ENCODE peak calls at places on chromosomes 6 and 20, in nine cellular contexts. M, R, E, J, X, W, K, P and Y are unnamed samples.

GRCh38 chr20:57648878-57649616 is 28.8 kb upstream of the ZBP1 start:
- DNase-seq in R (no peak), E (peak), X (no peak), P (no peak), M (no peak), K (no peak), J (no peak), W (no peak), Y (no peak)

GRCh38 chr6:37454420-37455125 is 21.6 kb downstream of the CMTR1 start:
- DNase-seq in W (no peak), M (no peak), R (no peak), X (no peak), P (no peak), K (no peak), E (no peak), J (no peak), Y (no peak)

GRCh38 chr6:166612471-166612881 is 14.6 kb downstream of the RPS6KA2 start:
- DNase-seq in R (no peak), E (peak), K (no peak), P (no peak), M (no peak), J (no peak), X (no peak), W (no peak), Y (no peak)

GRCh38 chr6:56756219-56756789 is 113.6 kb upstream of the DST start:
- DNase-seq in J (no peak), K (no peak), W (no peak), M (no peak), E (peak), P (no peak), R (peak), X (no peak), Y (no peak)

GRCh38 chr6:75935473-75935793 is 137.0 kb downstream of the IMPG1 start:
- DNase-seq in R (no peak), E (no peak), X (no peak), M (no peak), W (no peak), P (no peak), J (no peak), K (no peak), Y (no peak)

GRCh38 chr20:2210646-2211556 is 84.9 kb upstream of the TGM3 start:
- DNase-seq in J (no peak), E (peak), P (no peak), K (no peak), M (no peak), X (no peak), W (no peak), R (no peak), Y (no peak)

GRCh38 chr6:105501945-105502344 is 99.1 kb upstream of the PREP start:
- DNase-seq in W (no peak), K (no peak), E (no peak), R (no peak), M (no peak), X (no peak), P (no peak), J (no peak), Y (no peak)

GRCh38 chr6:24127316-24127715 is 1.3 kb downstream of the NRSN1 start:
- DNase-seq in W (no peak), M (no peak), P (no peak), K (no peak), J (no peak), E (no peak), R (no peak), X (no peak), Y (no peak)

GRCh38 chr6:135496805-135497411 is 632 bp downstream of the AHI1 start:
- DNase-seq in X (no peak), R (no peak), E (no peak), P (no peak), K (no peak), W (no peak), M (no peak), J (no peak), Y (no peak)

GRCh38 chr6:43402819-43403218 is 24.5 kb upstream of the ABCC10 start:
- DNase-seq in K (no peak), E (no peak), X (no peak), P (no peak), R (no peak), J (peak), M (no peak), W (no peak), Y (no peak)

GRCh38 chr6:15661815-15662245 is 998 bp downstream of the DTNBP1 start:
- DNase-seq in J (no peak), R (no peak), X (no peak), P (no peak), K (no peak), M (no peak), W (no peak), E (no peak), Y (no peak)

GRCh38 chr20:36470482-36471062 is 70.7 kb upstream of the MYL9 start:
- DNase-seq in W (no peak), E (no peak), R (no peak), X (no peak), K (no peak), M (no peak), J (no peak), P (no peak), Y (no peak)

DNA sequence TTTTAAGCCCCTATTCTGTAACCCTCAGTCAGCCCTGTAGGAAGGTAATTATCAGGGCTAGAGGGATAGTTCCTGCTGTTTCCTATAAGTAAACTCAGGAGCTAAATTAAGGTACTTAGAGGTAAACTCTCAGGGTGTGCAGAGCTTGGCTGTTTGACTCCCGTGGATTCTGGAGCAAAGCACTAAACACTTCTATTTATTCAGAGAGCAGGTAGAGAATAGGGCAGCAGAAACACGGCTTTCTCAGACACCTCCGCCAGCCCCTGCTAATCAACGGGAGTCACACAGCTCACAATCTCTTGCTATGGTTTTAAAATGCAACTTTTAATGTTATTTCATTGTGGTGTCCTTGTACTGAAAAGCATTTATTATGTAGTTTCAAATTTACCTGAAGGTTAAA is 21.8 kb downstream of the PRKN start:
- DNase-seq in E (no peak), K (no peak), X (no peak), P (no peak), M (no peak), J (no peak), W (no peak), R (no peak), Y (no peak)
- TF ChIP-seq POLR2AphosphoS5 in E (no peak), K (no peak), X (no peak), P (no peak), M (no peak), J (no peak), W (no peak), R (no peak), Y (no peak)

GRCh38 chr6:34890526-34890910 is 1.5 kb downstream of the ANKS1A start:
- DNase-seq in E (no peak), X (no peak), W (no peak), R (no peak), J (no peak), P (no peak), M (no peak), K (no peak), Y (no peak)

GRCh38 chr6:34891296-34891695 is 2.2 kb downstream of the ANKS1A start:
- DNase-seq in X (no peak), M (no peak), K (no peak), R (no peak), W (no peak), P (no peak), E (no peak), J (no peak), Y (no peak)

GRCh38 chr6:34887753-34888440 is at the start of gene TAF11:
- DNase-seq in W (peak), M (peak), P (peak), E (peak), R (peak), X (peak), J (peak), K (peak), Y (peak)

GRCh38 chr6:34888441-34888820 is 589 bp upstream of the TAF11 start:
- DNase-seq in R (no peak), W (no peak), K (no peak), E (no peak), P (no peak), J (no peak), X (no peak), M (no peak), Y (no peak)

DNA sequence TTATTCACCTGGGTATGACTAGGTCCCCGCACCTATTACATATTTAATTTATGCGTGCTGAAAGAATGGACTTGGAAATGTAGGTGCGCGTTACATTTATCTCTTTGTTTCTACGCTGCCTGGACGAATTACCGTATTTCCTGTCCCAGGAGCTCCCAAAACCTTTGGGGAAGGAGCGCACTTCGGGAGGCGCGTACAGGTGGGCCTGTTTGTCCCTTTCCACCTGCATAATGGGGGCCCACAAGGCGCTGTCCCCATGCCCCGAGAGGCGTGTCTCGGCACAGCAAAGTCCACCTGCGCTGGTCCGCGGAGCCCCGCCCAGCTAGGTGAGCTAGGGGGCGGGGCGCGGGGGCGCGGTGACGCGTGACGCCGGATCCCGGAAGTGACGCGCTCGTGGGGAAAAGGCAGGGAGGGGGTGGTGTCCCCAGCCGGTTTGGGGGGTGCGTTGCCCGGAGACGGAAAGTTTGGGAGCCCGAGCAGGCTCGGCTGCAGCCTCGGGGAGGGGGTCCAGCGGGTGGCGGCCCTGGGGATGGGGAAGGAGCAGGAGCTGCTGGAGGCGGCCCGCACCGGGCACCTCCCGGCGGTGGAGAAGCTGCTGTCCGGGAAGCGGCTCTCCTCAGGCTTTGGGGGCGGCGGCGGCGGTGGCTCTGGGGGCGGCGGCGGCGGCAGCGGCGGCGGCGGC is at the start of gene ANKS1A:
- DNase-seq in M (peak), E (peak), X (peak), K (peak), R (peak), W (peak), P (peak), J (peak), Y (peak)
- TF ChIP-seq POLR2A in M (no peak), E (no peak), X (no peak), K (peak), R (no peak), W (peak), P (peak), J (peak), Y (peak)

GRCh38 chr20:63091901-63092659 is 85.3 kb upstream of the BHLHE23 start:
- DNase-seq in W (no peak), K (no peak), M (no peak), X (no peak), P (no peak), E (peak), J (no peak), R (no peak), Y (no peak)
- TF ChIP-seq POLR2AphosphoS5 in W (no peak), K (no peak), M (no peak), X (no peak), P (no peak), E (no peak), J (no peak), R (no peak), Y (no peak)

GRCh38 chr20:8473459-8473858 is 341.4 kb downstream of the PLCB1 start:
- DNase-seq in E (no peak), X (no peak), M (no peak), J (no peak), K (no peak), R (no peak), P (no peak), W (no peak), Y (no peak)
- TF ChIP-seq POLR2A in E (no peak), X (no peak), M (no peak), J (no peak), K (no peak), R (no peak), P (no peak), W (no peak), Y (no peak)